ENCODE peak calls at places on chromosomes 1 and 21, in ten cellular contexts. F is epithelial cell of esophagus; P is CD8-positive, alpha-beta T cell; U is fibroblast of lung; J is cardiac fibroblast; K is cardiac muscle cell; O is psoas muscle; N is adrenal gland; E is SK-N-SH; Y is neural progenitor cell. Q is an unnamed sample.

GRCh38 chr1:70420320-70420719 is 9.3 kb downstream of the CTH start:
- DNase-seq in F (no peak), P (no peak), U (no peak), E (no peak), N (no peak), J (no peak), O (no peak), Y (peak; percentile 35), K (no peak), Q (no peak)

GRCh38 chr1:167899253-167899681 is 14.7 kb downstream of the ADCY10 start:
- DNase-seq in O (peak; percentile 69), N (peak; percentile 80), U (peak; percentile 66), K (no peak), P (no peak), Y (no peak), J (peak; percentile 64), F (no peak), E (no peak), Q (peak; percentile 77)

GRCh38 chr1:90580176-90580575 is 136.9 kb downstream of the BARHL2 start:
- DNase-seq in Y (no peak), K (no peak), E (no peak), J (no peak), U (no peak), P (no peak), N (no peak), O (no peak), F (peak; percentile 84), Q (no peak)

GRCh38 chr1:147897030-147897756 is 5.4 kb upstream of the GJA8 start:
- DNase-seq in J (no peak), N (peak; percentile 52), P (no peak), Y (peak; percentile 87), O (no peak), K (peak; percentile 37), F (peak; percentile 27), U (no peak), E (peak; percentile 34), Q (no peak)

GRCh38 chr1:234154320-234155251 is 218.7 kb upstream of the COA6 start:
- DNase-seq in U (peak; percentile 77), E (peak; percentile 71), F (peak; percentile 88), Y (peak; percentile 84), O (no peak), N (peak; percentile 38), P (no peak), K (peak; percentile 78), J (peak; percentile 81), Q (peak; percentile 77)

GRCh38 chr1:201400257-201401230 is 1.4 kb upstream of the LAD1 start:
- DNase-seq in E (no peak), Y (no peak), K (no peak), N (no peak), P (no peak), U (no peak), J (no peak), O (no peak), F (no peak), Q (no peak)

GRCh38 chr1:182855886-182856285 is 16.7 kb downstream of the DHX9 start:
- DNase-seq in U (no peak), O (no peak), F (no peak), P (no peak), E (no peak), K (no peak), N (no peak), Y (no peak), J (no peak), Q (peak; percentile 48)

GRCh38 chr1:78301141-78301540 is 189.6 kb upstream of the PTGFR start:
- DNase-seq in J (no peak), F (no peak), N (no peak), K (no peak), U (no peak), E (no peak), Y (no peak), P (no peak), O (no peak), Q (peak; percentile 33)

GRCh38 chr1:20322825-20323612 is 32.3 kb downstream of the VWA5B1 start:
- DNase-seq in K (no peak), O (no peak), F (no peak), U (peak; percentile 92), E (no peak), J (peak; percentile 10), N (no peak), P (no peak), Y (no peak), Q (no peak)

GRCh38 chr21:25791321-25791720 is 56.5 kb downstream of the GABPA start:
- DNase-seq in E (no peak), F (no peak), J (no peak), Y (no peak), N (no peak), K (no peak), U (no peak), P (no peak), O (no peak), Q (no peak)

GRCh38 chr1:14765773-14766172 is 167.3 kb downstream of the KAZN start:
- DNase-seq in Y (no peak), U (no peak), K (no peak), O (no peak), J (no peak), E (no peak), N (no peak), P (no peak), F (peak; percentile 79), Q (no peak)

GRCh38 chr1:226990133-226990716 is 50.1 kb downstream of the COQ8A start:
- DNase-seq in U (no peak), N (peak; percentile 90), K (no peak), J (peak; percentile 42), Y (no peak), P (peak; percentile 21), F (no peak), E (no peak), O (peak; percentile 34), Q (no peak)

GRCh38 chr21:37266515-37267221 is 466 bp downstream of the VPS26C start:
- DNase-seq in F (no peak), E (peak; percentile 57), K (peak; percentile 64), Y (peak; percentile 75), O (peak; percentile 44), P (no peak), N (no peak), J (peak; percentile 40), U (peak; percentile 38), Q (peak; percentile 38)

GRCh38 chr1:99503276-99503747 is 142.6 kb upstream of the PALMD start:
- DNase-seq in P (no peak), O (no peak), K (peak; percentile 55), N (peak; percentile 26), E (no peak), J (peak; percentile 83), Y (no peak), F (peak; percentile 21), U (peak; percentile 67), Q (peak; percentile 76)

GRCh38 chr1:37478451-37478871 is 4.1 kb downstream of the ZC3H12A start:
- DNase-seq in N (peak; percentile 35), E (no peak), F (peak; percentile 72), O (peak; percentile 15), K (no peak), J (peak; percentile 24), U (peak; percentile 80), P (no peak), Y (no peak), Q (peak; percentile 70)
- H3K4me3 ChIP-seq in N (no peak overlapping the region), E (no peak overlapping the region), F (peak overlapping the region; percentile 97), O (peak overlapping the region; percentile 72), K (no peak overlapping the region), J (peak overlapping the region; percentile 23), U (no peak overlapping the region), P (peak overlapping the region; percentile 95), Y (no peak overlapping the region), Q (peak overlapping the region; percentile 84)

GRCh38 chr21:42309753-42310213 is 5.4 kb downstream of the TFF3 start:
- DNase-seq in N (peak; percentile 54), U (no peak), F (peak; percentile 40), J (peak; percentile 9), K (peak; percentile 74), Y (peak; percentile 79), E (peak; percentile 87), P (peak; percentile 63), O (peak; percentile 51), Q (no peak)
- TF ChIP-seq CTCF in N (peak; percentile 73), U (peak; percentile 74), F (peak; percentile 81), J (peak; percentile 73), K (peak; percentile 77), Y (peak; percentile 85), E (peak; percentile 62), P (peak; percentile 70), O (peak; percentile 54), Q (peak; percentile 52)

GRCh38 chr1:244436336-244437102 is 15.2 kb downstream of the ADSS2 start:
- DNase-seq in O (no peak), E (no peak), Y (no peak), J (peak; percentile 70), P (no peak), U (peak; percentile 74), K (no peak), F (no peak), N (no peak), Q (no peak)
- H3K4me3 ChIP-seq in O (no peak overlapping the region), E (no peak overlapping the region), Y (no peak overlapping the region), J (no peak overlapping the region), P (no peak overlapping the region), U (no peak overlapping the region), K (no peak overlapping the region), F (no peak overlapping the region), N (no peak overlapping the region), Q (no peak overlapping the region)

DNA sequence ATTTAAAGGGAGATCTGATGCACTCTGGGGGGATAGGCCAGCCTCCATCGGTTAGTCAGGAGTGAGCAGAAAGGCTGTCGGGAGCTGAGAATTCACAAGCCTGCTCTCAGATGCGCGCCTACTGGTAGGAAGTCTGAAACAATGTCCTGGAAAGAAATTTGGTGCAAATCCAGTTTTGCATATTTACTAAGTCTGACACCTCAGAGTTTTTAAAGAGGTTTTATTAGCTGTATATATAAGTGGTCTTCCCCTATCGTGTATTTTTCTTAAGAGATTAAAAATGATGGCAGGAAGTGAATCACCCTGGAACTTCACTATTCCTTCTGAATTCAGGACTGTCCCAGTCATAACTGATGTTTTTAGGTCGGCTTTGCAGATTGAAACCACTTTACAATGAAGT is 99.8 kb upstream of the C1orf105 start:
- DNase-seq in E (no peak), U (peak; percentile 83), J (peak; percentile 81), Y (no peak), K (no peak), P (no peak), N (no peak), O (no peak), F (no peak), Q (peak; percentile 44)
- TF ChIP-seq CTCF in E (peak; percentile 30), U (no peak), J (peak; percentile 32), Y (no peak), K (peak; percentile 41), P (no peak), N (no peak), O (no peak), F (no peak), Q (no peak)

Q was measured in AG10803.